ENCODE peak calls at places on chromosomes 3 and 15, in four cellular contexts. One of them, this sample, is unnamed.

GRCh38 chr3:135041586-135041985 is 246.5 kb downstream of the EPHB1 start:
- DNase-seq in HL-60: no peak
- DNase-seq in GM12878: no peak
- DNase-seq in K562: no peak
- DNase-seq in this sample: no peak

GRCh38 chr15:33960160-33960559 is 8.1 kb upstream of the CHRM5 start:
- DNase-seq in HL-60: peak; percentile 16
- DNase-seq in GM12878: no peak
- DNase-seq in K562: no peak
- DNase-seq in this sample: no peak

GRCh38 chr3:117722856-117723255 is 1013.3 kb downstream of the TUSC7 start:
- DNase-seq in HL-60: peak; percentile 18
- DNase-seq in K562: no peak
- DNase-seq in GM12878: no peak
- DNase-seq in this sample: no peak

GRCh38 chr3:172201990-172202318 is 162.6 kb downstream of the FNDC3B start:
- DNase-seq in HL-60: peak; percentile 23
- DNase-seq in K562: no peak
- DNase-seq in GM12878: no peak
- DNase-seq in this sample: no peak

GRCh38 chr15:46280753-46281521 is 646.1 kb downstream of the SQOR start:
- DNase-seq in HL-60: no peak
- DNase-seq in K562: no peak
- DNase-seq in GM12878: no peak
- DNase-seq in this sample: no peak

GRCh38 chr3:64318001-64318400 is 92.7 kb upstream of the PRICKLE2 start:
- DNase-seq in GM12878: no peak
- DNase-seq in K562: no peak
- DNase-seq in HL-60: no peak
- DNase-seq in this sample: no peak

GRCh38 chr3:110193114-110193513 is 855.8 kb upstream of the DPPA4 start:
- DNase-seq in K562: no peak
- DNase-seq in HL-60: no peak
- DNase-seq in GM12878: no peak
- DNase-seq in this sample: no peak

GRCh38 chr15:91694131-91694828 is 159.2 kb upstream of the SLCO3A1 start:
- DNase-seq in HL-60: no peak
- DNase-seq in GM12878: no peak
- DNase-seq in K562: peak; percentile 11
- DNase-seq in this sample: no peak

GRCh38 chr3:111810909-111811308 is 48.2 kb upstream of the PHLDB2 start:
- DNase-seq in K562: no peak
- DNase-seq in GM12878: no peak
- DNase-seq in HL-60: no peak
- DNase-seq in this sample: no peak

GRCh38 chr3:72179107-72179464 is 394.1 kb upstream of the PROK2 start:
- DNase-seq in K562: no peak
- DNase-seq in HL-60: no peak
- DNase-seq in GM12878: no peak
- DNase-seq in this sample: no peak

GRCh38 chr3:111848778-111849177 is 10.3 kb upstream of the PHLDB2 start:
- DNase-seq in GM12878: no peak
- DNase-seq in HL-60: no peak
- DNase-seq in K562: no peak
- DNase-seq in this sample: no peak

GRCh38 chr15:74332611-74333010 is 34.8 kb downstream of the CYP11A1 start:
- DNase-seq in K562: no peak
- DNase-seq in GM12878: no peak
- DNase-seq in HL-60: no peak
- DNase-seq in this sample: no peak

GRCh38 chr3:14439501-14440167 is 37.2 kb downstream of the SLC6A6 start:
- DNase-seq in GM12878: no peak
- DNase-seq in HL-60: peak; percentile 91
- DNase-seq in K562: peak; percentile 78
- DNase-seq in this sample: no peak

GRCh38 chr3:15271785-15272381 is 60.5 kb downstream of the SH3BP5 start:
- DNase-seq in GM12878: peak; percentile 90
- DNase-seq in K562: no peak
- DNase-seq in HL-60: peak; percentile 98
- DNase-seq in this sample: peak; percentile 50

GRCh38 chr3:45080824-45081223 is 54.7 kb downstream of the CLEC3B start:
- DNase-seq in K562: no peak
- DNase-seq in HL-60: no peak
- DNase-seq in GM12878: no peak
- DNase-seq in this sample: no peak

GRCh38 chr3:71052725-71053124 is 530.8 kb downstream of the FOXP1 start:
- DNase-seq in HL-60: no peak
- DNase-seq in GM12878: no peak
- DNase-seq in K562: no peak
- DNase-seq in this sample: no peak

GRCh38 chr3:179943097-179943880 is 93.4 kb downstream of the PEX5L start:
- DNase-seq in HL-60: no peak
- DNase-seq in GM12878: no peak
- DNase-seq in K562: peak; percentile 15
- DNase-seq in this sample: no peak

GRCh38 chr3:71575433-71575832 is 8.1 kb downstream of the FOXP1 start:
- DNase-seq in HL-60: no peak
- DNase-seq in K562: no peak
- DNase-seq in GM12878: no peak
- DNase-seq in this sample: no peak

GRCh38 chr3:153268564-153269279 is 106.7 kb downstream of the RAP2B start:
- DNase-seq in GM12878: no peak
- DNase-seq in HL-60: no peak
- DNase-seq in K562: no peak
- DNase-seq in this sample: no peak

GRCh38 chr3:79086514-79086913 is 681.3 kb downstream of the ROBO1 start:
- DNase-seq in HL-60: peak; percentile 53
- DNase-seq in GM12878: no peak
- DNase-seq in K562: peak; percentile 11
- DNase-seq in this sample: peak; percentile 2

GRCh38 chr3:146505496-146505895 is 36.1 kb upstream of the PLSCR2 start:
- DNase-seq in HL-60: no peak
- DNase-seq in K562: no peak
- DNase-seq in GM12878: no peak
- DNase-seq in this sample: no peak

GRCh38 chr15:79311901-79312553 is 1.1 kb downstream of the TMED3 start:
- DNase-seq in HL-60: peak; percentile 9
- DNase-seq in K562: no peak
- DNase-seq in GM12878: peak; percentile 24
- DNase-seq in this sample: no peak

GRCh38 chr3:104546301-104546700 is 820.4 kb upstream of the ALCAM start:
- DNase-seq in HL-60: no peak
- DNase-seq in GM12878: no peak
- DNase-seq in K562: no peak
- DNase-seq in this sample: no peak

GRCh38 chr3:142318331-142318730 is 92.9 kb upstream of the GK5 start:
- DNase-seq in HL-60: no peak
- DNase-seq in K562: no peak
- DNase-seq in GM12878: no peak
- DNase-seq in this sample: no peak

GRCh38 chr15:99929266-99929665 is 196.0 kb upstream of the LYSMD4 start:
- DNase-seq in HL-60: no peak
- DNase-seq in K562: no peak
- DNase-seq in GM12878: no peak
- DNase-seq in this sample: no peak

GRCh38 chr15:80512729-80513670 is 108.8 kb downstream of the ARNT2 start:
- DNase-seq in HL-60: no peak
- DNase-seq in K562: no peak
- DNase-seq in GM12878: no peak
- DNase-seq in this sample: no peak

GRCh38 chr3:190673157-190673556 is 159.3 kb downstream of the IL1RAP start:
- DNase-seq in K562: no peak
- DNase-seq in HL-60: no peak
- DNase-seq in GM12878: no peak
- DNase-seq in this sample: no peak

GRCh38 chr3:185555101-185555501 is 2.7 kb upstream of the LIPH start:
- DNase-seq in K562: no peak
- DNase-seq in GM12878: no peak
- DNase-seq in HL-60: no peak
- DNase-seq in this sample: no peak
- TF ChIP-seq SPI1 in K562: no peak
- TF ChIP-seq SPI1 in GM12878: no peak
- TF ChIP-seq SPI1 in HL-60: no peak
- TF ChIP-seq SPI1 in this sample: no peak

GRCh38 chr15:56495050-56495449 is 30.1 kb upstream of the MNS1 start:
- DNase-seq in K562: no peak
- DNase-seq in GM12878: no peak
- DNase-seq in HL-60: no peak
- DNase-seq in this sample: no peak
- TF ChIP-seq SPI1 in K562: no peak
- TF ChIP-seq SPI1 in GM12878: no peak
- TF ChIP-seq SPI1 in HL-60: no peak
- TF ChIP-seq SPI1 in this sample: no peak

GRCh38 chr3:33355611-33356010 is 78.4 kb downstream of the FBXL2 start:
- DNase-seq in GM12878: no peak
- DNase-seq in HL-60: no peak
- DNase-seq in K562: no peak
- DNase-seq in this sample: no peak
- TF ChIP-seq SPI1 in GM12878: no peak
- TF ChIP-seq SPI1 in HL-60: no peak
- TF ChIP-seq SPI1 in K562: no peak
- TF ChIP-seq SPI1 in this sample: no peak

GRCh38 chr3:12073106-12073505 is 68.9 kb downstream of the SYN2 start:
- DNase-seq in GM12878: no peak
- DNase-seq in HL-60: no peak
- DNase-seq in K562: no peak
- DNase-seq in this sample: no peak
- TF ChIP-seq SPI1 in GM12878: no peak
- TF ChIP-seq SPI1 in HL-60: no peak
- TF ChIP-seq SPI1 in K562: no peak
- TF ChIP-seq SPI1 in this sample: no peak

This sample was measured in GM12891.